ENCODE peak calls at places on chromosomes 13 and 19, in ten cellular contexts. One of them, this sample, is unnamed.

GRCh38 chr19:11377237-11377636 is 2.8 kb downstream of the SWSAP1 start:
- DNase-seq in BE2C: peak
- DNase-seq in fibroblast of the aortic adventitia: peak
- DNase-seq in type B pancreatic cell: no peak
- DNase-seq in stimulated activated CD8-positive, alpha-beta memory T cell treated with anti-CD3 and anti-CD28 coated beads, Interleukin-2, amount 100 ng/mL, for 1 hour: no peak
- DNase-seq in activated CD8-positive, alpha-beta T cell treated with anti-CD3 and anti-CD28 coated beads for 36 hours: peak
- DNase-seq in GF-D8: peak
- DNase-seq in adipocyte: peak
- DNase-seq in aorta: no peak
- DNase-seq in CD8-positive, alpha-beta memory T cell: no peak
- DNase-seq in this sample: no peak

GRCh38 chr19:40831502-40832430 is 18.5 kb downstream of the CYP2A6 start:
- DNase-seq in BE2C: no peak
- DNase-seq in fibroblast of the aortic adventitia: peak
- DNase-seq in type B pancreatic cell: no peak
- DNase-seq in stimulated activated CD8-positive, alpha-beta memory T cell treated with anti-CD3 and anti-CD28 coated beads, Interleukin-2, amount 100 ng/mL, for 1 hour: no peak
- DNase-seq in activated CD8-positive, alpha-beta T cell treated with anti-CD3 and anti-CD28 coated beads for 36 hours: no peak
- DNase-seq in GF-D8: peak
- DNase-seq in adipocyte: peak
- DNase-seq in aorta: no peak
- DNase-seq in CD8-positive, alpha-beta memory T cell: no peak
- DNase-seq in this sample: no peak

GRCh38 chr13:20171364-20171763 is 10.5 kb upstream of the GJA3 start:
- DNase-seq in BE2C: no peak
- DNase-seq in fibroblast of the aortic adventitia: no peak
- DNase-seq in type B pancreatic cell: no peak
- DNase-seq in stimulated activated CD8-positive, alpha-beta memory T cell treated with anti-CD3 and anti-CD28 coated beads, Interleukin-2, amount 100 ng/mL, for 1 hour: no peak
- DNase-seq in activated CD8-positive, alpha-beta T cell treated with anti-CD3 and anti-CD28 coated beads for 36 hours: no peak
- DNase-seq in GF-D8: no peak
- DNase-seq in adipocyte: no peak
- DNase-seq in aorta: no peak
- DNase-seq in CD8-positive, alpha-beta memory T cell: no peak
- DNase-seq in this sample: no peak

GRCh38 chr19:38068851-38069250 is 155.2 kb downstream of the DPF1 start:
- DNase-seq in BE2C: no peak
- DNase-seq in fibroblast of the aortic adventitia: no peak
- DNase-seq in type B pancreatic cell: no peak
- DNase-seq in stimulated activated CD8-positive, alpha-beta memory T cell treated with anti-CD3 and anti-CD28 coated beads, Interleukin-2, amount 100 ng/mL, for 1 hour: no peak
- DNase-seq in activated CD8-positive, alpha-beta T cell treated with anti-CD3 and anti-CD28 coated beads for 36 hours: no peak
- DNase-seq in GF-D8: no peak
- DNase-seq in adipocyte: no peak
- DNase-seq in aorta: no peak
- DNase-seq in CD8-positive, alpha-beta memory T cell: no peak
- DNase-seq in this sample: no peak

GRCh38 chr19:39078436-39079200 is 5.5 kb upstream of the ACP7 start:
- DNase-seq in BE2C: no peak
- DNase-seq in fibroblast of the aortic adventitia: peak
- DNase-seq in type B pancreatic cell: no peak
- DNase-seq in stimulated activated CD8-positive, alpha-beta memory T cell treated with anti-CD3 and anti-CD28 coated beads, Interleukin-2, amount 100 ng/mL, for 1 hour: no peak
- DNase-seq in activated CD8-positive, alpha-beta T cell treated with anti-CD3 and anti-CD28 coated beads for 36 hours: no peak
- DNase-seq in GF-D8: no peak
- DNase-seq in adipocyte: peak
- DNase-seq in aorta: no peak
- DNase-seq in CD8-positive, alpha-beta memory T cell: no peak
- DNase-seq in this sample: no peak

GRCh38 chr19:11261431-11261901 is 858 bp downstream of the DOCK6 start:
- DNase-seq in BE2C: no peak
- DNase-seq in fibroblast of the aortic adventitia: no peak
- DNase-seq in type B pancreatic cell: no peak
- DNase-seq in stimulated activated CD8-positive, alpha-beta memory T cell treated with anti-CD3 and anti-CD28 coated beads, Interleukin-2, amount 100 ng/mL, for 1 hour: no peak
- DNase-seq in activated CD8-positive, alpha-beta T cell treated with anti-CD3 and anti-CD28 coated beads for 36 hours: no peak
- DNase-seq in GF-D8: no peak
- DNase-seq in adipocyte: no peak
- DNase-seq in aorta: no peak
- DNase-seq in CD8-positive, alpha-beta memory T cell: no peak
- DNase-seq in this sample: no peak

GRCh38 chr19:58021541-58022282 is 12.1 kb upstream of the ZSCAN1 start:
- DNase-seq in BE2C: peak
- DNase-seq in fibroblast of the aortic adventitia: peak
- DNase-seq in type B pancreatic cell: no peak
- DNase-seq in stimulated activated CD8-positive, alpha-beta memory T cell treated with anti-CD3 and anti-CD28 coated beads, Interleukin-2, amount 100 ng/mL, for 1 hour: no peak
- DNase-seq in activated CD8-positive, alpha-beta T cell treated with anti-CD3 and anti-CD28 coated beads for 36 hours: peak
- DNase-seq in GF-D8: no peak
- DNase-seq in adipocyte: peak
- DNase-seq in aorta: peak
- DNase-seq in CD8-positive, alpha-beta memory T cell: peak
- DNase-seq in this sample: no peak

GRCh38 chr19:1400281-1401137 is 833 bp downstream of the GAMT start:
- DNase-seq in BE2C: no peak
- DNase-seq in fibroblast of the aortic adventitia: no peak
- DNase-seq in type B pancreatic cell: no peak
- DNase-seq in stimulated activated CD8-positive, alpha-beta memory T cell treated with anti-CD3 and anti-CD28 coated beads, Interleukin-2, amount 100 ng/mL, for 1 hour: no peak
- DNase-seq in activated CD8-positive, alpha-beta T cell treated with anti-CD3 and anti-CD28 coated beads for 36 hours: no peak
- DNase-seq in GF-D8: no peak
- DNase-seq in adipocyte: peak
- DNase-seq in aorta: peak
- DNase-seq in CD8-positive, alpha-beta memory T cell: no peak
- DNase-seq in this sample: no peak

GRCh38 chr13:113532156-113532806 is 41.8 kb upstream of the DCUN1D2 start:
- DNase-seq in BE2C: peak
- DNase-seq in fibroblast of the aortic adventitia: peak
- DNase-seq in type B pancreatic cell: no peak
- DNase-seq in stimulated activated CD8-positive, alpha-beta memory T cell treated with anti-CD3 and anti-CD28 coated beads, Interleukin-2, amount 100 ng/mL, for 1 hour: no peak
- DNase-seq in activated CD8-positive, alpha-beta T cell treated with anti-CD3 and anti-CD28 coated beads for 36 hours: no peak
- DNase-seq in GF-D8: no peak
- DNase-seq in adipocyte: no peak
- DNase-seq in aorta: peak
- DNase-seq in CD8-positive, alpha-beta memory T cell: no peak
- DNase-seq in this sample: peak

GRCh38 chr13:75889427-75889826 is 253.3 kb downstream of the LMO7 start:
- DNase-seq in BE2C: no peak
- DNase-seq in fibroblast of the aortic adventitia: no peak
- DNase-seq in type B pancreatic cell: no peak
- DNase-seq in stimulated activated CD8-positive, alpha-beta memory T cell treated with anti-CD3 and anti-CD28 coated beads, Interleukin-2, amount 100 ng/mL, for 1 hour: no peak
- DNase-seq in activated CD8-positive, alpha-beta T cell treated with anti-CD3 and anti-CD28 coated beads for 36 hours: no peak
- DNase-seq in GF-D8: no peak
- DNase-seq in adipocyte: no peak
- DNase-seq in aorta: no peak
- DNase-seq in CD8-positive, alpha-beta memory T cell: no peak
- DNase-seq in this sample: no peak

GRCh38 chr19:14556662-14557188 is 15.1 kb downstream of the NDUFB7 start:
- DNase-seq in BE2C: peak
- DNase-seq in fibroblast of the aortic adventitia: peak
- DNase-seq in type B pancreatic cell: no peak
- DNase-seq in stimulated activated CD8-positive, alpha-beta memory T cell treated with anti-CD3 and anti-CD28 coated beads, Interleukin-2, amount 100 ng/mL, for 1 hour: peak
- DNase-seq in activated CD8-positive, alpha-beta T cell treated with anti-CD3 and anti-CD28 coated beads for 36 hours: peak
- DNase-seq in GF-D8: peak
- DNase-seq in adipocyte: peak
- DNase-seq in aorta: peak
- DNase-seq in CD8-positive, alpha-beta memory T cell: peak
- DNase-seq in this sample: peak

GRCh38 chr13:39105110-39105509 is 66.9 kb downstream of the NHLRC3 start:
- DNase-seq in BE2C: peak
- DNase-seq in fibroblast of the aortic adventitia: peak
- DNase-seq in type B pancreatic cell: no peak
- DNase-seq in stimulated activated CD8-positive, alpha-beta memory T cell treated with anti-CD3 and anti-CD28 coated beads, Interleukin-2, amount 100 ng/mL, for 1 hour: no peak
- DNase-seq in activated CD8-positive, alpha-beta T cell treated with anti-CD3 and anti-CD28 coated beads for 36 hours: no peak
- DNase-seq in GF-D8: no peak
- DNase-seq in adipocyte: peak
- DNase-seq in aorta: no peak
- DNase-seq in CD8-positive, alpha-beta memory T cell: no peak
- DNase-seq in this sample: no peak

GRCh38 chr13:20993211-20993610 is 68.2 kb downstream of the LATS2 start:
- DNase-seq in BE2C: no peak
- DNase-seq in fibroblast of the aortic adventitia: no peak
- DNase-seq in type B pancreatic cell: peak
- DNase-seq in stimulated activated CD8-positive, alpha-beta memory T cell treated with anti-CD3 and anti-CD28 coated beads, Interleukin-2, amount 100 ng/mL, for 1 hour: no peak
- DNase-seq in activated CD8-positive, alpha-beta T cell treated with anti-CD3 and anti-CD28 coated beads for 36 hours: no peak
- DNase-seq in GF-D8: no peak
- DNase-seq in adipocyte: no peak
- DNase-seq in aorta: no peak
- DNase-seq in CD8-positive, alpha-beta memory T cell: no peak
- DNase-seq in this sample: peak

GRCh38 chr13:31866099-31866498 is 126.8 kb downstream of the RXFP2 start:
- DNase-seq in BE2C: no peak
- DNase-seq in fibroblast of the aortic adventitia: no peak
- DNase-seq in type B pancreatic cell: no peak
- DNase-seq in stimulated activated CD8-positive, alpha-beta memory T cell treated with anti-CD3 and anti-CD28 coated beads, Interleukin-2, amount 100 ng/mL, for 1 hour: no peak
- DNase-seq in activated CD8-positive, alpha-beta T cell treated with anti-CD3 and anti-CD28 coated beads for 36 hours: no peak
- DNase-seq in GF-D8: no peak
- DNase-seq in adipocyte: no peak
- DNase-seq in aorta: no peak
- DNase-seq in CD8-positive, alpha-beta memory T cell: no peak
- DNase-seq in this sample: no peak

GRCh38 chr13:33797622-33798021 is 20.3 kb upstream of the RFC3 start:
- DNase-seq in BE2C: no peak
- DNase-seq in fibroblast of the aortic adventitia: peak
- DNase-seq in type B pancreatic cell: no peak
- DNase-seq in stimulated activated CD8-positive, alpha-beta memory T cell treated with anti-CD3 and anti-CD28 coated beads, Interleukin-2, amount 100 ng/mL, for 1 hour: no peak
- DNase-seq in activated CD8-positive, alpha-beta T cell treated with anti-CD3 and anti-CD28 coated beads for 36 hours: no peak
- DNase-seq in GF-D8: no peak
- DNase-seq in adipocyte: peak
- DNase-seq in aorta: no peak
- DNase-seq in CD8-positive, alpha-beta memory T cell: no peak
- DNase-seq in this sample: no peak

GRCh38 chr19:32914879-32915278 is 45.3 kb upstream of the SLC7A9 start:
- DNase-seq in BE2C: no peak
- DNase-seq in fibroblast of the aortic adventitia: no peak
- DNase-seq in type B pancreatic cell: no peak
- DNase-seq in stimulated activated CD8-positive, alpha-beta memory T cell treated with anti-CD3 and anti-CD28 coated beads, Interleukin-2, amount 100 ng/mL, for 1 hour: no peak
- DNase-seq in activated CD8-positive, alpha-beta T cell treated with anti-CD3 and anti-CD28 coated beads for 36 hours: no peak
- DNase-seq in GF-D8: no peak
- DNase-seq in adipocyte: no peak
- DNase-seq in aorta: no peak
- DNase-seq in CD8-positive, alpha-beta memory T cell: no peak
- DNase-seq in this sample: no peak

GRCh38 chr19:1481893-1482360 is 2.9 kb upstream of the C19orf25 start:
- DNase-seq in BE2C: no peak
- DNase-seq in fibroblast of the aortic adventitia: no peak
- DNase-seq in type B pancreatic cell: peak
- DNase-seq in stimulated activated CD8-positive, alpha-beta memory T cell treated with anti-CD3 and anti-CD28 coated beads, Interleukin-2, amount 100 ng/mL, for 1 hour: no peak
- DNase-seq in activated CD8-positive, alpha-beta T cell treated with anti-CD3 and anti-CD28 coated beads for 36 hours: no peak
- DNase-seq in GF-D8: no peak
- DNase-seq in adipocyte: no peak
- DNase-seq in aorta: peak
- DNase-seq in CD8-positive, alpha-beta memory T cell: no peak
- DNase-seq in this sample: peak

This sample was measured in sciatic nerve.